ENCODE peak calls at places on chromosomes 3 and 15, in four cellular contexts. One of them, this sample, is unnamed. For H3K9me3, the result is how much of the 10 kb centered on the place peaks cover.

GRCh38 chr3:95418251-95418650 is 1355.4 kb downstream of the NSUN3 start:
- DNase-seq in transverse colon: no peak
- DNase-seq in heart right ventricle: no peak
- DNase-seq in neural progenitor cell: no peak
- DNase-seq in this sample: no peak

GRCh38 chr15:31607656-31608055 is 281.0 kb downstream of the KLF13 start:
- DNase-seq in transverse colon: no peak
- DNase-seq in heart right ventricle: no peak
- DNase-seq in neural progenitor cell: no peak
- DNase-seq in this sample: no peak

GRCh38 chr3:16820485-16820884 is 64.3 kb upstream of the PLCL2 start:
- DNase-seq in transverse colon: no peak
- DNase-seq in heart right ventricle: no peak
- DNase-seq in neural progenitor cell: no peak
- DNase-seq in this sample: no peak

GRCh38 chr3:52892625-52893311 is 4.6 kb downstream of the STIMATE start:
- DNase-seq in transverse colon: no peak
- DNase-seq in heart right ventricle: no peak
- DNase-seq in neural progenitor cell: no peak
- DNase-seq in this sample: no peak

GRCh38 chr15:88909956-88910831 is 3.0 kb downstream of the MFGE8 start:
- DNase-seq in transverse colon: no peak
- DNase-seq in heart right ventricle: peak
- DNase-seq in neural progenitor cell: no peak
- DNase-seq in this sample: no peak

GRCh38 chr3:51355891-51356578 is 29.1 kb upstream of the MANF start:
- DNase-seq in transverse colon: no peak
- DNase-seq in heart right ventricle: no peak
- DNase-seq in neural progenitor cell: no peak
- DNase-seq in this sample: peak

GRCh38 chr3:88188436-88188835 is 38.7 kb downstream of the C3orf38 start:
- DNase-seq in transverse colon: no peak
- DNase-seq in heart right ventricle: peak
- DNase-seq in neural progenitor cell: no peak
- DNase-seq in this sample: no peak

GRCh38 chr15:79970921-79971434 is at the start of gene BCL2A1:
- DNase-seq in transverse colon: peak
- DNase-seq in heart right ventricle: no peak
- DNase-seq in neural progenitor cell: no peak
- DNase-seq in this sample: no peak

GRCh38 chr15:60070838-60071493 is 66.9 kb downstream of the FOXB1 start:
- DNase-seq in transverse colon: no peak
- DNase-seq in heart right ventricle: no peak
- DNase-seq in neural progenitor cell: no peak
- DNase-seq in this sample: no peak

GRCh38 chr3:128970741-128971048 is 23.2 kb downstream of the CFAP92 start:
- DNase-seq in transverse colon: no peak
- DNase-seq in heart right ventricle: no peak
- DNase-seq in neural progenitor cell: no peak
- DNase-seq in this sample: no peak

GRCh38 chr15:92637621-92638020 is 18.0 kb downstream of the FAM174B start:
- DNase-seq in transverse colon: no peak
- DNase-seq in heart right ventricle: peak
- DNase-seq in neural progenitor cell: no peak
- DNase-seq in this sample: no peak

GRCh38 chr15:29687204-29687768 is 135.0 kb downstream of the TJP1 start:
- DNase-seq in transverse colon: peak
- DNase-seq in heart right ventricle: no peak
- DNase-seq in neural progenitor cell: no peak
- DNase-seq in this sample: no peak

DNA sequence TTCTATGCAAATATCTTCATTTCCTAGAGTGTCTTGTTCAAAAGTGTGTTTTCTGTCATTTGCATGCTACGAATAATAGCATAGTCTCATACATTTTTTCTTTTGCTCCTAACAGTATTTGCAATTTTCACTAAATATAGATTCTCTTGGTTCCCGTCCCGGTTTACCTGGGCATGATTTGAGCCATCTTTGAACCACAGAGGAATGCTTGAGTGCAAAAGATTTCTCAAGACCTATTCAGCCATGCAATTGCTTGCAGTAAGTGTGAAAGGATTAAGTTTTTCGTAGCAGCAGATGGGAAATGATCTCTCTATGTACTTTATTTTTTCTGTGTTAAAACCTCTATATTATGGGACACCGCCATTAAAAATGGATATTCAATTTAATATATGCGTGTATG is 733.0 kb downstream of the ZPLD1 start:
- DNase-seq in transverse colon: no peak
- DNase-seq in heart right ventricle: no peak
- DNase-seq in neural progenitor cell: no peak
- DNase-seq in this sample: no peak
- H3K9me3 ChIP-seq in transverse colon: under half
- H3K9me3 ChIP-seq in heart right ventricle: under half
- H3K9me3 ChIP-seq in neural progenitor cell: under half
- H3K9me3 ChIP-seq in this sample: under half

DNA sequence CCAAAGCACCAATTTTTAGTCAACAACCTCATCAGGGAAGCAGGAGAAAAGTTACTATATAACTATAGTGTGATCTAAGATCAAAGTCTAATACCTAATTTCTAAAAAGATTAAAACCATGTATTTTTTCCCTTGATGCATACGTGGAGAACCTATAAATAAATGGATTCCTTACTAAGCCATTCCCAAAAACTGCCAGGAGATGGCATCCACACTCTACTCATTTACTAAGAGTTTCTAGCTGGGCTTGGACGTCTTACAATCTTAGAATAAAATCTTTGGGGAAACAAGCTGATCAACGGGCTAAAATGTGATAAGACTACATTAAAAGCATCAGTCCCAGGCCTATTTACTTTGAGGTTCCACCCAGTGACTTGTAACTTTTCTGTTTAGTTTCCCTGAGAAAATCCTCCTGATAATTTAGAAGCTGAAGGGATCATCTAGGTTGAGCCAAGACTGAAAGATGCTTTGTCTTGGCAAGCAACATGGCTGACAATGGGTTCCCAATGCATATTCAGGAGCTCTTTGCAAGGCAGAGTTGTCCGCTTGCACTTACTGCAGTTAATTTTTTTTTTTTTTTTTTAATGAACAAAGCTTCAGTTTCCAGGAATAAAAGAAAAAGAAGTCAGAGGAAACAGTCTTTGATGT is 85.5 kb upstream of the FGF12 start:
- DNase-seq in transverse colon: peak
- DNase-seq in heart right ventricle: no peak
- DNase-seq in neural progenitor cell: peak
- DNase-seq in this sample: peak
- TF ChIP-seq CTCF in transverse colon: peak
- TF ChIP-seq CTCF in heart right ventricle: peak
- TF ChIP-seq CTCF in neural progenitor cell: peak
- TF ChIP-seq CTCF in this sample: peak

GRCh38 chr15:86872782-86873181 is 793.1 kb downstream of the AGBL1 start:
- DNase-seq in transverse colon: no peak
- DNase-seq in heart right ventricle: no peak
- DNase-seq in neural progenitor cell: no peak
- DNase-seq in this sample: no peak

GRCh38 chr15:86879250-86880229 is 799.9 kb downstream of the AGBL1 start:
- DNase-seq in transverse colon: no peak
- DNase-seq in heart right ventricle: peak
- DNase-seq in neural progenitor cell: no peak
- DNase-seq in this sample: no peak

GRCh38 chr15:86876387-86876786 is 796.7 kb downstream of the AGBL1 start:
- DNase-seq in transverse colon: no peak
- DNase-seq in heart right ventricle: no peak
- DNase-seq in neural progenitor cell: no peak
- DNase-seq in this sample: no peak

DNA sequence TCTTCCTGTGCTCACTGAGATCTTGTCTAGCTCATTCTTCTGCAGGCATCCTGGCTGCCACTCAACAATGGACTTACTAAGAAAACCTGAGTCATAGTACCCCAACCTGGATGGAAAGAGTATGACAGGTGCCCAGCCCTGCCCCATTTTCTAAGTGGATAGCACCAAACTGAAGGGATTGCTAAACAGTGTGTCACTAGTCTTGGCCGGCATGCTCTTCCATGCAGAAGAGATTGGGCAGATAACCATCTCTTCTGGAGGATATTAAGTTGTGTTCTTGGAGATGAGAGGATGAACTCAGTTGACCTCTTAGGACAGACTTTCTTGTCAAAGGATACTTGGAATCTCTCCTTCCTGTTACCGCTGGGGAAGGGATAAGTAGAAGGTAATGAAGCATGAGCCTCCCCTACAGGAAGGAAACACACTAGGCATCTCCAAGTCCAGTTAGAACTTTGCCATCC is 797.5 kb downstream of the AGBL1 start:
- DNase-seq in transverse colon: no peak
- DNase-seq in heart right ventricle: no peak
- DNase-seq in neural progenitor cell: no peak
- DNase-seq in this sample: no peak
- H3K9me3 ChIP-seq in transverse colon: under half
- H3K9me3 ChIP-seq in heart right ventricle: under half
- H3K9me3 ChIP-seq in neural progenitor cell: under half
- H3K9me3 ChIP-seq in this sample: under half

DNA sequence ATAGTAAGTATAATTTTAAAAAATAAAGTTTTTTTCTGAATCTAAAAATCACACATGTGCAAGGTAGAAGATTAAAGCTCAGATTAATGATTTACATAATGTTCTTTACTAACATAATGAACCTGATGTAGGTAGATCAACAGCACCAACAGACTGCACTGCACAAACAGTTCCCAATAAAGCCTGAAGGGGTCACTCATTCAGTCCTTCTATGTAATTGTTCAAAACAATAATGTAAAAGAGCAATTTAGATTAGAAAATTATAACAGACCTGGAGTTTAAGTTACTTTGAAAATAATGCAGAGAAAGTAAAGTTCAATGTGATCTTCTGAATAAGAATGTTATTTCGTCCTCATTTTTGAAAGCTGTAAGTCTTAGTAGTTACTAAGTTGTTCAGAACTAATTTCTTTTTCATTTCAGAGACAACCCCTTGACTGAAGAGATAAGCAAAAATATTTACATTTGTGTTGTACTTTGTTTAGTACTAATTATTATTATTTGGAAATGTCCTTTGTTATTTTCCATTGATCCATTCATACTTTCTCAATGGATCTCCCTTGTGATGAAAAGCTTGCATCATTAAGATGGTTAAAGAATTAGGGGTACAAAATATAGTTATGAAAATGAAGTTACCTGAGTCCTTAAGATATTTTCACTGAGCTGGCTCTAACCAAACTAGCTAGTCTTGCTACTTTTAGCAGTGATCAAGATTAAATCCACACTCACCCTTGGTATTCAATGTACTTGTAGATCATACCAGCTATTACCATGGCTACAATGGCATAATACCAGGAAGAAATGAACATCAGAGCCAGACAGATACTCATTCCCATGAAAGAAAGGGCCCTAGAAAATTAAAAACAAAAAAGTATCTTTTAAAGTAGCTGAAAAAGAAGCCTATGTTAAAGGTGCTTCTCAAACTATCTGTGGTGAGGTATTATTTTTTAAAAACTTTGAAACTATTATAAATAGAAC is 16.8 kb downstream of the EMC4 start:
- DNase-seq in transverse colon: peak
- DNase-seq in heart right ventricle: no peak
- DNase-seq in neural progenitor cell: peak
- DNase-seq in this sample: no peak
- TF ChIP-seq CTCF in transverse colon: peak
- TF ChIP-seq CTCF in heart right ventricle: peak
- TF ChIP-seq CTCF in neural progenitor cell: peak
- TF ChIP-seq CTCF in this sample: peak

DNA sequence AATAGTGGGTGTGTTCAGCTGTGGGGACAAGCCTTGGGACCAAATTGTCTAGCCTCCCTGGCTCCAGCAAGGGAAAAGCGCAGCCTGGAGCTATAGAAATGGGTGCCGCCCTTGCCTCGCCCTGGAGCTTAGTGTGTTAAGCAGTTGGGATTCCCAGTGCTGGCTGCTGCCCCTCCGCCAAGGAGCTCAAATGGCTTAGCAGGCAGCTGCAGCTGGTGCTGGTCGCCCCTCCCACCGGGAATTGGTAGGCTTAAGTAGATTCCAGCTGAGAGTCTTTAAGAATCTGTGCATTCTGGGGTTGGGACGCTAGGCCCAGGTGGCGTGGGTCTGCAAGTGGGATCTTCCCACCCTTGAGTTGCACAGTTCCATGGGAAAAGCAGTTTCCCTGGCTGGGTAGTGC is 663.0 kb upstream of the TBL1XR1 start:
- DNase-seq in transverse colon: no peak
- DNase-seq in heart right ventricle: no peak
- DNase-seq in neural progenitor cell: peak
- DNase-seq in this sample: no peak
- H3K9me3 ChIP-seq in transverse colon: under half
- H3K9me3 ChIP-seq in heart right ventricle: under half
- H3K9me3 ChIP-seq in neural progenitor cell: under half
- H3K9me3 ChIP-seq in this sample: under half

DNA sequence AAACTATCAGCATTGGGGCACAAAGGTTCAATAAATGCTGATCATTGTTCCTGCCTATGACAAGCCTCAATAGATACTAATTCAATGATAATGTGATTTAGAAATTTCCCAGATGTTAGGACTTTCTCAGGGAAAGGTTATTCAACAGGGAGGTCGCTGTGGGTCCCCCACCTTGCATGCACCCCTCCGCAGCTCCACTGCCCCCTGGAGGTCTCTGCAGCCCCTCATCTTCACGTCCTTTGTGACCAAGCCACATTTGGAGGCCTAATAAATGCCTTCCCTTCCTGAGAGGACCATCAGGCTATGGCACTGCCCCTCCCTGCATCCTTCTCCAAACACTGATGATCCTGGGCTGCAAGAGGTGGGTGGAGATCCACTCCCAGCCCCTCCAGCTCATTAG is 50.2 kb downstream of the NOX5 start:
- DNase-seq in transverse colon: no peak
- DNase-seq in heart right ventricle: no peak
- DNase-seq in neural progenitor cell: no peak
- DNase-seq in this sample: no peak
- TF ChIP-seq CTCF in transverse colon: no peak
- TF ChIP-seq CTCF in heart right ventricle: no peak
- TF ChIP-seq CTCF in neural progenitor cell: peak
- TF ChIP-seq CTCF in this sample: no peak

GRCh38 chr15:20294651-20295237 is 246.9 kb downstream of the GOLGA6L6 start:
- DNase-seq in transverse colon: no peak
- DNase-seq in heart right ventricle: no peak
- DNase-seq in neural progenitor cell: no peak
- DNase-seq in this sample: no peak
- H3K9me3 ChIP-seq in transverse colon: under half
- H3K9me3 ChIP-seq in heart right ventricle: under half
- H3K9me3 ChIP-seq in neural progenitor cell: half or more
- H3K9me3 ChIP-seq in this sample: under half

This sample was measured in prostate gland.